ENCODE peak calls at places on chromosomes 11 and 22, in six cellular contexts. One of them, this sample, is unnamed.
A peak's percentile ranks its signal among the peaks of the same experiment; 100 is the strongest.

GRCh38 chr22:24289138-24289537 is 18.5 kb downstream of the SPECC1L start:
- ATAC-seq in left lung: peak; percentile 56
- ATAC-seq in heart right ventricle: peak; percentile 71
- ATAC-seq in stimulated activated naive B cell treated with anti-CD40 and anti-IgM and Interleukin-4, amounts not matched to agents 10 μg/mL and 1 μg/mL and 100 μg/mL, for 72 hours: no peak
- ATAC-seq in CD8-positive, alpha-beta T cell: no peak
- ATAC-seq in lower lobe of right lung: peak; percentile 63
- ATAC-seq in this sample: no peak

GRCh38 chr22:41078975-41079374 is 13.4 kb upstream of the EP300 start:
- ATAC-seq in left lung: no peak
- ATAC-seq in CD8-positive, alpha-beta T cell: no peak
- ATAC-seq in lower lobe of right lung: no peak
- ATAC-seq in heart right ventricle: peak; percentile 53
- ATAC-seq in stimulated activated naive B cell treated with anti-CD40 and anti-IgM and Interleukin-4, amounts not matched to agents 10 μg/mL and 1 μg/mL and 100 μg/mL, for 72 hours: peak; percentile 89
- ATAC-seq in this sample: no peak

GRCh38 chr11:19988598-19988997 is 171.7 kb downstream of the DBX1 start:
- ATAC-seq in heart right ventricle: peak; percentile 83
- ATAC-seq in CD8-positive, alpha-beta T cell: no peak
- ATAC-seq in stimulated activated naive B cell treated with anti-CD40 and anti-IgM and Interleukin-4, amounts not matched to agents 10 μg/mL and 1 μg/mL and 100 μg/mL, for 72 hours: no peak
- ATAC-seq in left lung: peak; percentile 96
- ATAC-seq in lower lobe of right lung: peak; percentile 90
- ATAC-seq in this sample: no peak

GRCh38 chr11:12377106-12377823 is at the start of gene PARVA:
- ATAC-seq in stimulated activated naive B cell treated with anti-CD40 and anti-IgM and Interleukin-4, amounts not matched to agents 10 μg/mL and 1 μg/mL and 100 μg/mL, for 72 hours: no peak
- ATAC-seq in left lung: peak; percentile 79
- ATAC-seq in CD8-positive, alpha-beta T cell: no peak
- ATAC-seq in lower lobe of right lung: peak; percentile 82
- ATAC-seq in heart right ventricle: peak; percentile 81
- ATAC-seq in this sample: peak; percentile 9

GRCh38 chr11:11129118-11129517 is 223.9 kb downstream of the CSNK2A3 start:
- ATAC-seq in CD8-positive, alpha-beta T cell: no peak
- ATAC-seq in left lung: no peak
- ATAC-seq in heart right ventricle: no peak
- ATAC-seq in lower lobe of right lung: no peak
- ATAC-seq in stimulated activated naive B cell treated with anti-CD40 and anti-IgM and Interleukin-4, amounts not matched to agents 10 μg/mL and 1 μg/mL and 100 μg/mL, for 72 hours: no peak
- ATAC-seq in this sample: no peak

GRCh38 chr11:17718510-17718962 is 835 bp upstream of the MYOD1 start:
- ATAC-seq in lower lobe of right lung: no peak
- ATAC-seq in CD8-positive, alpha-beta T cell: no peak
- ATAC-seq in heart right ventricle: no peak
- ATAC-seq in left lung: no peak
- ATAC-seq in stimulated activated naive B cell treated with anti-CD40 and anti-IgM and Interleukin-4, amounts not matched to agents 10 μg/mL and 1 μg/mL and 100 μg/mL, for 72 hours: no peak
- ATAC-seq in this sample: no peak

GRCh38 chr11:44324787-44325525 is 15.0 kb upstream of the ALX4 start:
- ATAC-seq in heart right ventricle: no peak
- ATAC-seq in CD8-positive, alpha-beta T cell: no peak
- ATAC-seq in lower lobe of right lung: peak; percentile 68
- ATAC-seq in stimulated activated naive B cell treated with anti-CD40 and anti-IgM and Interleukin-4, amounts not matched to agents 10 μg/mL and 1 μg/mL and 100 μg/mL, for 72 hours: no peak
- ATAC-seq in left lung: peak; percentile 83
- ATAC-seq in this sample: no peak

GRCh38 chr11:24163146-24163545 is 333.7 kb upstream of the LUZP2 start:
- ATAC-seq in heart right ventricle: no peak
- ATAC-seq in lower lobe of right lung: no peak
- ATAC-seq in left lung: no peak
- ATAC-seq in CD8-positive, alpha-beta T cell: no peak
- ATAC-seq in stimulated activated naive B cell treated with anti-CD40 and anti-IgM and Interleukin-4, amounts not matched to agents 10 μg/mL and 1 μg/mL and 100 μg/mL, for 72 hours: no peak
- ATAC-seq in this sample: no peak

GRCh38 chr11:63572026-63572688 is 9.0 kb upstream of the PLAAT2 start:
- ATAC-seq in lower lobe of right lung: no peak
- ATAC-seq in left lung: no peak
- ATAC-seq in CD8-positive, alpha-beta T cell: no peak
- ATAC-seq in heart right ventricle: no peak
- ATAC-seq in stimulated activated naive B cell treated with anti-CD40 and anti-IgM and Interleukin-4, amounts not matched to agents 10 μg/mL and 1 μg/mL and 100 μg/mL, for 72 hours: peak; percentile 79
- ATAC-seq in this sample: no peak

GRCh38 chr11:64644348-64645242 is 53.6 kb downstream of the SLC22A12 start:
- ATAC-seq in lower lobe of right lung: no peak
- ATAC-seq in CD8-positive, alpha-beta T cell: no peak
- ATAC-seq in heart right ventricle: no peak
- ATAC-seq in left lung: no peak
- ATAC-seq in stimulated activated naive B cell treated with anti-CD40 and anti-IgM and Interleukin-4, amounts not matched to agents 10 μg/mL and 1 μg/mL and 100 μg/mL, for 72 hours: peak; percentile 67
- ATAC-seq in this sample: no peak

GRCh38 chr11:104619751-104620150 is 278.5 kb downstream of the CASP12 start:
- ATAC-seq in lower lobe of right lung: no peak
- ATAC-seq in heart right ventricle: no peak
- ATAC-seq in left lung: no peak
- ATAC-seq in stimulated activated naive B cell treated with anti-CD40 and anti-IgM and Interleukin-4, amounts not matched to agents 10 μg/mL and 1 μg/mL and 100 μg/mL, for 72 hours: no peak
- ATAC-seq in CD8-positive, alpha-beta T cell: no peak
- ATAC-seq in this sample: no peak

GRCh38 chr11:10622957-10623787 is 54.7 kb upstream of the LYVE1 start:
- ATAC-seq in lower lobe of right lung: peak; percentile 47
- ATAC-seq in stimulated activated naive B cell treated with anti-CD40 and anti-IgM and Interleukin-4, amounts not matched to agents 10 μg/mL and 1 μg/mL and 100 μg/mL, for 72 hours: peak; percentile 93
- ATAC-seq in CD8-positive, alpha-beta T cell: peak; percentile 31
- ATAC-seq in heart right ventricle: peak; percentile 66
- ATAC-seq in left lung: peak; percentile 34
- ATAC-seq in this sample: peak; percentile 46

GRCh38 chr11:65641233-65642013 is 3.5 kb downstream of the SIPA1 start:
- ATAC-seq in heart right ventricle: no peak
- ATAC-seq in left lung: no peak
- ATAC-seq in stimulated activated naive B cell treated with anti-CD40 and anti-IgM and Interleukin-4, amounts not matched to agents 10 μg/mL and 1 μg/mL and 100 μg/mL, for 72 hours: no peak
- ATAC-seq in lower lobe of right lung: no peak
- ATAC-seq in CD8-positive, alpha-beta T cell: no peak
- ATAC-seq in this sample: no peak

GRCh38 chr22:25281675-25282345 is 62.4 kb downstream of the CRYBB2 start:
- ATAC-seq in stimulated activated naive B cell treated with anti-CD40 and anti-IgM and Interleukin-4, amounts not matched to agents 10 μg/mL and 1 μg/mL and 100 μg/mL, for 72 hours: peak; percentile 41
- ATAC-seq in left lung: no peak
- ATAC-seq in CD8-positive, alpha-beta T cell: no peak
- ATAC-seq in lower lobe of right lung: no peak
- ATAC-seq in heart right ventricle: no peak
- ATAC-seq in this sample: no peak

GRCh38 chr11:35274909-35275807 is 136.2 kb downstream of the CD44 start:
- ATAC-seq in heart right ventricle: peak; percentile 76
- ATAC-seq in lower lobe of right lung: peak; percentile 88
- ATAC-seq in stimulated activated naive B cell treated with anti-CD40 and anti-IgM and Interleukin-4, amounts not matched to agents 10 μg/mL and 1 μg/mL and 100 μg/mL, for 72 hours: no peak
- ATAC-seq in left lung: peak; percentile 84
- ATAC-seq in CD8-positive, alpha-beta T cell: no peak
- ATAC-seq in this sample: no peak

GRCh38 chr11:120316880-120317688 is 8.0 kb upstream of the TLCD5 start:
- ATAC-seq in lower lobe of right lung: peak; percentile 96
- ATAC-seq in heart right ventricle: peak; percentile 84
- ATAC-seq in left lung: peak; percentile 96
- ATAC-seq in CD8-positive, alpha-beta T cell: no peak
- ATAC-seq in stimulated activated naive B cell treated with anti-CD40 and anti-IgM and Interleukin-4, amounts not matched to agents 10 μg/mL and 1 μg/mL and 100 μg/mL, for 72 hours: no peak
- ATAC-seq in this sample: no peak

GRCh38 chr11:64055077-64055476 is 19.3 kb downstream of the FLRT1 start:
- ATAC-seq in stimulated activated naive B cell treated with anti-CD40 and anti-IgM and Interleukin-4, amounts not matched to agents 10 μg/mL and 1 μg/mL and 100 μg/mL, for 72 hours: no peak
- ATAC-seq in lower lobe of right lung: no peak
- ATAC-seq in CD8-positive, alpha-beta T cell: no peak
- ATAC-seq in left lung: no peak
- ATAC-seq in heart right ventricle: peak; percentile 65
- ATAC-seq in this sample: no peak

GRCh38 chr22:29787371-29787980 is 20.3 kb downstream of the UQCR10 start:
- ATAC-seq in lower lobe of right lung: no peak
- ATAC-seq in heart right ventricle: no peak
- ATAC-seq in left lung: peak; percentile 19
- ATAC-seq in CD8-positive, alpha-beta T cell: no peak
- ATAC-seq in stimulated activated naive B cell treated with anti-CD40 and anti-IgM and Interleukin-4, amounts not matched to agents 10 μg/mL and 1 μg/mL and 100 μg/mL, for 72 hours: no peak
- ATAC-seq in this sample: no peak

GRCh38 chr11:121892131-121892681 is 223.8 kb downstream of the BLID start:
- ATAC-seq in CD8-positive, alpha-beta T cell: no peak
- ATAC-seq in left lung: no peak
- ATAC-seq in lower lobe of right lung: no peak
- ATAC-seq in heart right ventricle: peak; percentile 44
- ATAC-seq in stimulated activated naive B cell treated with anti-CD40 and anti-IgM and Interleukin-4, amounts not matched to agents 10 μg/mL and 1 μg/mL and 100 μg/mL, for 72 hours: no peak
- ATAC-seq in this sample: no peak

GRCh38 chr11:106728861-106729260 is 289.4 kb downstream of the GUCY1A2 start:
- ATAC-seq in left lung: no peak
- ATAC-seq in lower lobe of right lung: no peak
- ATAC-seq in stimulated activated naive B cell treated with anti-CD40 and anti-IgM and Interleukin-4, amounts not matched to agents 10 μg/mL and 1 μg/mL and 100 μg/mL, for 72 hours: no peak
- ATAC-seq in CD8-positive, alpha-beta T cell: no peak
- ATAC-seq in heart right ventricle: no peak
- ATAC-seq in this sample: no peak

GRCh38 chr11:110379261-110379660 is 50.5 kb upstream of the FDX1 start:
- ATAC-seq in left lung: peak; percentile 36
- ATAC-seq in stimulated activated naive B cell treated with anti-CD40 and anti-IgM and Interleukin-4, amounts not matched to agents 10 μg/mL and 1 μg/mL and 100 μg/mL, for 72 hours: no peak
- ATAC-seq in CD8-positive, alpha-beta T cell: no peak
- ATAC-seq in heart right ventricle: no peak
- ATAC-seq in lower lobe of right lung: no peak
- ATAC-seq in this sample: no peak

GRCh38 chr11:129861702-129862107 is 33.7 kb downstream of the NFRKB start:
- ATAC-seq in left lung: peak; percentile 96
- ATAC-seq in stimulated activated naive B cell treated with anti-CD40 and anti-IgM and Interleukin-4, amounts not matched to agents 10 μg/mL and 1 μg/mL and 100 μg/mL, for 72 hours: no peak
- ATAC-seq in lower lobe of right lung: peak; percentile 96
- ATAC-seq in heart right ventricle: peak; percentile 92
- ATAC-seq in CD8-positive, alpha-beta T cell: no peak
- ATAC-seq in this sample: no peak

GRCh38 chr11:67154726-67155125 is 35.7 kb downstream of the KDM2A start:
- ATAC-seq in CD8-positive, alpha-beta T cell: no peak
- ATAC-seq in lower lobe of right lung: no peak
- ATAC-seq in stimulated activated naive B cell treated with anti-CD40 and anti-IgM and Interleukin-4, amounts not matched to agents 10 μg/mL and 1 μg/mL and 100 μg/mL, for 72 hours: no peak
- ATAC-seq in left lung: no peak
- ATAC-seq in heart right ventricle: no peak
- ATAC-seq in this sample: no peak

GRCh38 chr11:61854966-61855714 is 27.0 kb downstream of the FADS2 start:
- ATAC-seq in CD8-positive, alpha-beta T cell: no peak
- ATAC-seq in lower lobe of right lung: no peak
- ATAC-seq in left lung: no peak
- ATAC-seq in heart right ventricle: no peak
- ATAC-seq in stimulated activated naive B cell treated with anti-CD40 and anti-IgM and Interleukin-4, amounts not matched to agents 10 μg/mL and 1 μg/mL and 100 μg/mL, for 72 hours: no peak
- ATAC-seq in this sample: no peak

GRCh38 chr11:64996710-64997380 is at the start of gene BATF2:
- ATAC-seq in heart right ventricle: peak; percentile 93
- ATAC-seq in left lung: peak; percentile 98
- ATAC-seq in lower lobe of right lung: peak; percentile 97
- ATAC-seq in CD8-positive, alpha-beta T cell: no peak
- ATAC-seq in stimulated activated naive B cell treated with anti-CD40 and anti-IgM and Interleukin-4, amounts not matched to agents 10 μg/mL and 1 μg/mL and 100 μg/mL, for 72 hours: peak; percentile 76
- ATAC-seq in this sample: peak; percentile 34

GRCh38 chr11:85955531-85955930 is 100.3 kb downstream of the CCDC83 start:
- ATAC-seq in left lung: peak; percentile 58
- ATAC-seq in CD8-positive, alpha-beta T cell: no peak
- ATAC-seq in stimulated activated naive B cell treated with anti-CD40 and anti-IgM and Interleukin-4, amounts not matched to agents 10 μg/mL and 1 μg/mL and 100 μg/mL, for 72 hours: no peak
- ATAC-seq in lower lobe of right lung: peak; percentile 21
- ATAC-seq in heart right ventricle: peak; percentile 59
- ATAC-seq in this sample: no peak

GRCh38 chr22:36636916-36637315 is 66.6 kb downstream of the CACNG2 start:
- ATAC-seq in heart right ventricle: no peak
- ATAC-seq in lower lobe of right lung: no peak
- ATAC-seq in CD8-positive, alpha-beta T cell: no peak
- ATAC-seq in left lung: no peak
- ATAC-seq in stimulated activated naive B cell treated with anti-CD40 and anti-IgM and Interleukin-4, amounts not matched to agents 10 μg/mL and 1 μg/mL and 100 μg/mL, for 72 hours: no peak
- ATAC-seq in this sample: no peak

GRCh38 chr22:35961480-35961902 is 67.1 kb downstream of the RBFOX2 start:
- ATAC-seq in CD8-positive, alpha-beta T cell: no peak
- ATAC-seq in stimulated activated naive B cell treated with anti-CD40 and anti-IgM and Interleukin-4, amounts not matched to agents 10 μg/mL and 1 μg/mL and 100 μg/mL, for 72 hours: no peak
- ATAC-seq in left lung: peak; percentile 79
- ATAC-seq in heart right ventricle: peak; percentile 95
- ATAC-seq in lower lobe of right lung: peak; percentile 65
- ATAC-seq in this sample: no peak